ENCODE peak calls at places on chromosome 10, in nine cellular contexts. X is T47D, G is heart left ventricle, S is T-helper 2 cell, M is transverse colon, P is NB4, A is MV-4-11, Z is ELR, E is mesenteric fat pad. O is an unnamed sample.

GRCh38 chr10:8810677-8811076 is 756.2 kb downstream of the GATA3 start:
- DNase-seq in A (no peak), X (no peak), S (no peak), G (no peak), M (no peak), P (no peak), Z (no peak), E (no peak), O (no peak)

GRCh38 chr10:132439025-132439388 is 42.0 kb downstream of the PWWP2B start:
- DNase-seq in X (no peak), E (no peak), M (no peak), S (no peak), Z (no peak), A (no peak), P (no peak), G (no peak), O (no peak)

GRCh38 chr10:113038985-113039384 is 88.9 kb downstream of the TCF7L2 start:
- DNase-seq in Z (no peak), X (no peak), M (no peak), A (no peak), S (no peak), G (no peak), E (no peak), P (no peak), O (no peak)

GRCh38 chr10:3090914-3091313 is 23.6 kb downstream of the PFKP start:
- DNase-seq in M (peak), P (no peak), S (no peak), E (no peak), G (peak), Z (peak), X (peak), A (no peak), O (no peak)

GRCh38 chr10:123675811-123676210 is 9.7 kb downstream of the GPR26 start:
- DNase-seq in X (no peak), A (no peak), M (no peak), Z (no peak), P (no peak), G (no peak), S (no peak), E (no peak), O (no peak)

GRCh38 chr10:53536322-53536721 is 763.7 kb upstream of the MBL2 start:
- DNase-seq in A (no peak), Z (peak), S (no peak), P (no peak), E (no peak), X (no peak), M (no peak), G (no peak), O (no peak)

GRCh38 chr10:69328346-69328687 is 50.0 kb downstream of the HK1 start:
- DNase-seq in E (no peak), G (no peak), X (no peak), S (no peak), Z (no peak), M (no peak), P (no peak), A (no peak), O (no peak)

GRCh38 chr10:51838506-51838905 is 139.1 kb upstream of the CSTF2T start:
- DNase-seq in S (no peak), X (no peak), E (no peak), M (no peak), P (no peak), G (no peak), Z (no peak), A (no peak), O (no peak)

GRCh38 chr10:27190508-27190907 is 35.4 kb downstream of the MASTL start:
- DNase-seq in M (no peak), G (no peak), A (no peak), E (no peak), X (no peak), Z (peak), P (no peak), S (no peak), O (no peak)

GRCh38 chr10:119491941-119492340 is 50.6 kb downstream of the RGS10 start:
- DNase-seq in A (no peak), S (no peak), E (no peak), M (no peak), P (peak), X (no peak), G (no peak), Z (no peak), O (no peak)

GRCh38 chr10:94358480-94358879 is 4.3 kb downstream of the NOC3L start:
- DNase-seq in A (peak), E (no peak), G (no peak), M (no peak), Z (peak), S (no peak), P (no peak), X (no peak), O (no peak)

GRCh38 chr10:80356563-80356999 is at the start of the genes DYDC1 and DYDC2:
- DNase-seq in E (peak), X (no peak), A (no peak), G (peak), M (peak), S (no peak), P (peak), Z (no peak), O (peak)

GRCh38 chr10:102152545-102152890 is 329 bp downstream of the NOLC1 start:
- DNase-seq in E (no peak), P (no peak), G (no peak), A (no peak), Z (peak), S (no peak), M (peak), X (peak), O (no peak)

GRCh38 chr10:92681306-92681823 is 8.4 kb upstream of the HHEX start:
- DNase-seq in G (no peak), E (no peak), P (no peak), M (no peak), S (no peak), A (no peak), X (no peak), Z (no peak), O (no peak)

GRCh38 chr10:87781545-87781944 is 36.5 kb downstream of the ATAD1 start:
- DNase-seq in S (no peak), E (no peak), G (no peak), A (no peak), M (no peak), X (no peak), P (no peak), Z (no peak), O (no peak)

GRCh38 chr10:124560377-124560776 is 98.8 kb downstream of the LHPP start:
- DNase-seq in M (peak), P (no peak), E (no peak), X (no peak), A (peak), S (no peak), Z (peak), G (peak), O (no peak)

GRCh38 chr10:122740640-122741039 is 41.0 kb upstream of the C10orf120 start:
- DNase-seq in A (no peak), M (no peak), E (no peak), G (no peak), S (no peak), P (no peak), X (no peak), Z (peak), O (no peak)

GRCh38 chr10:65950075-65950474 is 975.8 kb upstream of the LRRTM3 start:
- DNase-seq in E (no peak), S (no peak), M (no peak), A (peak), P (no peak), G (no peak), X (no peak), Z (peak), O (no peak)

GRCh38 chr10:133396035-133396624 is 2.2 kb downstream of the MTG1 start:
- DNase-seq in S (no peak), Z (no peak), A (no peak), P (no peak), X (no peak), G (no peak), M (no peak), E (peak), O (no peak)

GRCh38 chr10:59315465-59315864 is 46.9 kb downstream of the FAM13C start:
- DNase-seq in A (no peak), E (no peak), M (no peak), S (no peak), P (no peak), Z (no peak), G (peak), X (no peak), O (no peak)

GRCh38 chr10:88932539-88933256 is 19.9 kb downstream of the ACTA2 start:
- DNase-seq in G (peak), Z (peak), P (peak), E (no peak), A (peak), M (peak), S (no peak), X (peak), O (no peak)

GRCh38 chr10:71840177-71840711 is 10.8 kb downstream of the PSAP start:
- DNase-seq in X (peak), G (peak), E (no peak), M (peak), P (no peak), A (no peak), S (no peak), Z (peak), O (no peak)